ENCODE peak calls at places on chromosomes 1 and 21, in nine cellular contexts. One of them, this sample, is unnamed. For H3K9me3, the result is how much of the 10 kb centered on the place peaks cover.

GRCh38 chr1:245986404-245987221 is 520.5 kb downstream of the SMYD3 start:
- DNase-seq in A549: peak
- DNase-seq in lower lobe of right lung: no peak
- DNase-seq in OCI-LY7: no peak
- DNase-seq in effector memory CD4-positive, alpha-beta T cell: no peak
- DNase-seq in breast epithelium: no peak
- DNase-seq in thoracic aorta: no peak
- DNase-seq in psoas muscle: no peak
- DNase-seq in pancreas: no peak
- DNase-seq in this sample: no peak

GRCh38 chr1:41048540-41048939 is 27.0 kb upstream of the SLFNL1 start:
- DNase-seq in A549: no peak
- DNase-seq in lower lobe of right lung: no peak
- DNase-seq in OCI-LY7: no peak
- DNase-seq in effector memory CD4-positive, alpha-beta T cell: no peak
- DNase-seq in breast epithelium: no peak
- DNase-seq in thoracic aorta: no peak
- DNase-seq in psoas muscle: no peak
- DNase-seq in pancreas: no peak
- DNase-seq in this sample: no peak

GRCh38 chr1:107430540-107431228 is 289.8 kb downstream of the NTNG1 start:
- DNase-seq in A549: peak
- DNase-seq in lower lobe of right lung: no peak
- DNase-seq in OCI-LY7: peak
- DNase-seq in effector memory CD4-positive, alpha-beta T cell: no peak
- DNase-seq in breast epithelium: no peak
- DNase-seq in thoracic aorta: no peak
- DNase-seq in psoas muscle: no peak
- DNase-seq in pancreas: peak
- DNase-seq in this sample: no peak

GRCh38 chr21:34933609-34934345 is 115.3 kb downstream of the RUNX1 start:
- DNase-seq in A549: no peak
- DNase-seq in lower lobe of right lung: no peak
- DNase-seq in OCI-LY7: no peak
- DNase-seq in effector memory CD4-positive, alpha-beta T cell: peak
- DNase-seq in breast epithelium: no peak
- DNase-seq in thoracic aorta: no peak
- DNase-seq in psoas muscle: no peak
- DNase-seq in pancreas: no peak
- DNase-seq in this sample: no peak

GRCh38 chr1:39098569-39099250 is 72.6 kb downstream of the NDUFS5 start:
- DNase-seq in A549: peak
- DNase-seq in lower lobe of right lung: no peak
- DNase-seq in OCI-LY7: peak
- DNase-seq in effector memory CD4-positive, alpha-beta T cell: peak
- DNase-seq in breast epithelium: peak
- DNase-seq in thoracic aorta: peak
- DNase-seq in psoas muscle: peak
- DNase-seq in pancreas: peak
- DNase-seq in this sample: peak

GRCh38 chr1:30745156-30745833 is 12.3 kb downstream of the LAPTM5 start:
- DNase-seq in A549: no peak
- DNase-seq in lower lobe of right lung: no peak
- DNase-seq in OCI-LY7: no peak
- DNase-seq in effector memory CD4-positive, alpha-beta T cell: no peak
- DNase-seq in breast epithelium: no peak
- DNase-seq in thoracic aorta: no peak
- DNase-seq in psoas muscle: no peak
- DNase-seq in pancreas: no peak
- DNase-seq in this sample: no peak

GRCh38 chr1:39391741-39392679 is 99.4 kb upstream of the BMP8A start:
- DNase-seq in A549: peak
- DNase-seq in lower lobe of right lung: no peak
- DNase-seq in OCI-LY7: no peak
- DNase-seq in effector memory CD4-positive, alpha-beta T cell: no peak
- DNase-seq in breast epithelium: peak
- DNase-seq in thoracic aorta: no peak
- DNase-seq in psoas muscle: no peak
- DNase-seq in pancreas: peak
- DNase-seq in this sample: no peak

GRCh38 chr21:15015622-15016471 is 49.0 kb downstream of the NRIP1 start:
- DNase-seq in A549: peak
- DNase-seq in lower lobe of right lung: no peak
- DNase-seq in OCI-LY7: no peak
- DNase-seq in effector memory CD4-positive, alpha-beta T cell: no peak
- DNase-seq in breast epithelium: no peak
- DNase-seq in thoracic aorta: no peak
- DNase-seq in psoas muscle: no peak
- DNase-seq in pancreas: no peak
- DNase-seq in this sample: no peak

GRCh38 chr1:197526736-197527371 is 248.4 kb downstream of the DENND1B start:
- DNase-seq in A549: peak
- DNase-seq in lower lobe of right lung: no peak
- DNase-seq in OCI-LY7: peak
- DNase-seq in effector memory CD4-positive, alpha-beta T cell: no peak
- DNase-seq in breast epithelium: no peak
- DNase-seq in thoracic aorta: no peak
- DNase-seq in psoas muscle: no peak
- DNase-seq in pancreas: no peak
- DNase-seq in this sample: no peak

GRCh38 chr1:116334015-116334547 is 39.0 kb upstream of the ATP1A1 start:
- DNase-seq in A549: no peak
- DNase-seq in lower lobe of right lung: peak
- DNase-seq in OCI-LY7: no peak
- DNase-seq in effector memory CD4-positive, alpha-beta T cell: no peak
- DNase-seq in breast epithelium: peak
- DNase-seq in thoracic aorta: no peak
- DNase-seq in psoas muscle: no peak
- DNase-seq in pancreas: no peak
- DNase-seq in this sample: no peak

GRCh38 chr1:32989160-32989894 is 24.7 kb upstream of the RNF19B start:
- DNase-seq in A549: no peak
- DNase-seq in lower lobe of right lung: peak
- DNase-seq in OCI-LY7: no peak
- DNase-seq in effector memory CD4-positive, alpha-beta T cell: no peak
- DNase-seq in breast epithelium: peak
- DNase-seq in thoracic aorta: peak
- DNase-seq in psoas muscle: peak
- DNase-seq in pancreas: no peak
- DNase-seq in this sample: no peak

GRCh38 chr1:208564466-208564865 is 320.3 kb upstream of the PLXNA2 start:
- DNase-seq in A549: no peak
- DNase-seq in lower lobe of right lung: no peak
- DNase-seq in OCI-LY7: no peak
- DNase-seq in effector memory CD4-positive, alpha-beta T cell: no peak
- DNase-seq in breast epithelium: no peak
- DNase-seq in thoracic aorta: no peak
- DNase-seq in psoas muscle: no peak
- DNase-seq in pancreas: no peak
- DNase-seq in this sample: no peak

GRCh38 chr21:33025471-33026298 is at the start of gene OLIG2:
- DNase-seq in A549: no peak
- DNase-seq in lower lobe of right lung: no peak
- DNase-seq in OCI-LY7: no peak
- DNase-seq in effector memory CD4-positive, alpha-beta T cell: no peak
- DNase-seq in breast epithelium: no peak
- DNase-seq in thoracic aorta: no peak
- DNase-seq in psoas muscle: no peak
- DNase-seq in pancreas: no peak
- DNase-seq in this sample: no peak

GRCh38 chr21:38263493-38263892 is 6.7 kb downstream of the KCNJ15 start:
- DNase-seq in A549: no peak
- DNase-seq in lower lobe of right lung: no peak
- DNase-seq in OCI-LY7: no peak
- DNase-seq in effector memory CD4-positive, alpha-beta T cell: no peak
- DNase-seq in breast epithelium: no peak
- DNase-seq in thoracic aorta: no peak
- DNase-seq in psoas muscle: peak
- DNase-seq in pancreas: no peak
- DNase-seq in this sample: no peak

GRCh38 chr1:15423355-15424077 is 13.8 kb downstream of the EFHD2 start:
- DNase-seq in A549: no peak
- DNase-seq in lower lobe of right lung: no peak
- DNase-seq in OCI-LY7: no peak
- DNase-seq in effector memory CD4-positive, alpha-beta T cell: no peak
- DNase-seq in breast epithelium: no peak
- DNase-seq in thoracic aorta: no peak
- DNase-seq in psoas muscle: no peak
- DNase-seq in pancreas: no peak
- DNase-seq in this sample: no peak

GRCh38 chr1:68954841-68955240 is 458.0 kb upstream of the DEPDC1 start:
- DNase-seq in A549: no peak
- DNase-seq in lower lobe of right lung: no peak
- DNase-seq in OCI-LY7: no peak
- DNase-seq in effector memory CD4-positive, alpha-beta T cell: no peak
- DNase-seq in breast epithelium: no peak
- DNase-seq in thoracic aorta: no peak
- DNase-seq in psoas muscle: no peak
- DNase-seq in pancreas: no peak
- DNase-seq in this sample: no peak

DNA sequence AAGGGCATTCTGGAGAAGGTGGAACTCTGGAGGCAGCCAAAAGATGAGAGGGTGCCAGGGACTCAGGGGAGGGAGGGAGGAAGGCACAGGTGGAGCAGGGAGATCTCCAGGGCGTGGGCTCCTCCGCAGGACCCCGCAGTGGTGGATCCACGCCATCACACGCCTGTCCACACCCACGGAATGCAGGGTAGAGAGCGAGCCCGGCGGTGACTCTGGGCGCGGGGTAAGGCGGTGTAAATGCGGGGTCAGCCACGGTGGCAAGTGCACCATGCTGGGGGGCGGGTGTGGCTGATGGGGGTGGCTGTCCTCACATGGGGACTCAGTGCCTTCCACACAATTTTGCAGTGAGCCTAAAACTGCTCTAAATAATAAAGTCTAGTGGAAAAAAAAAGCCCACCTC is 105.1 kb upstream of the TTC34 start:
- DNase-seq in A549: no peak
- DNase-seq in lower lobe of right lung: no peak
- DNase-seq in OCI-LY7: no peak
- DNase-seq in effector memory CD4-positive, alpha-beta T cell: no peak
- DNase-seq in breast epithelium: no peak
- DNase-seq in thoracic aorta: no peak
- DNase-seq in psoas muscle: no peak
- DNase-seq in pancreas: no peak
- DNase-seq in this sample: no peak
- H3K9me3 ChIP-seq in A549: under half
- H3K9me3 ChIP-seq in lower lobe of right lung: under half
- H3K9me3 ChIP-seq in OCI-LY7: under half
- H3K9me3 ChIP-seq in effector memory CD4-positive, alpha-beta T cell: under half
- H3K9me3 ChIP-seq in breast epithelium: under half
- H3K9me3 ChIP-seq in thoracic aorta: under half
- H3K9me3 ChIP-seq in psoas muscle: under half
- H3K9me3 ChIP-seq in pancreas: under half
- H3K9me3 ChIP-seq in this sample: under half

GRCh38 chr1:171048014-171048413 is 42.7 kb upstream of the FMO3 start:
- DNase-seq in A549: no peak
- DNase-seq in lower lobe of right lung: no peak
- DNase-seq in OCI-LY7: no peak
- DNase-seq in effector memory CD4-positive, alpha-beta T cell: no peak
- DNase-seq in breast epithelium: no peak
- DNase-seq in thoracic aorta: no peak
- DNase-seq in psoas muscle: no peak
- DNase-seq in pancreas: no peak
- DNase-seq in this sample: no peak

GRCh38 chr1:171055966-171056643 is 34.6 kb upstream of the FMO3 start:
- DNase-seq in A549: no peak
- DNase-seq in lower lobe of right lung: no peak
- DNase-seq in OCI-LY7: no peak
- DNase-seq in effector memory CD4-positive, alpha-beta T cell: no peak
- DNase-seq in breast epithelium: no peak
- DNase-seq in thoracic aorta: no peak
- DNase-seq in psoas muscle: no peak
- DNase-seq in pancreas: no peak
- DNase-seq in this sample: no peak

GRCh38 chr1:171052977-171053376 is 37.7 kb upstream of the FMO3 start:
- DNase-seq in A549: no peak
- DNase-seq in lower lobe of right lung: no peak
- DNase-seq in OCI-LY7: no peak
- DNase-seq in effector memory CD4-positive, alpha-beta T cell: no peak
- DNase-seq in breast epithelium: no peak
- DNase-seq in thoracic aorta: no peak
- DNase-seq in psoas muscle: no peak
- DNase-seq in pancreas: no peak
- DNase-seq in this sample: no peak
- H3K9me3 ChIP-seq in A549: under half
- H3K9me3 ChIP-seq in lower lobe of right lung: under half
- H3K9me3 ChIP-seq in OCI-LY7: under half
- H3K9me3 ChIP-seq in effector memory CD4-positive, alpha-beta T cell: under half
- H3K9me3 ChIP-seq in breast epithelium: under half
- H3K9me3 ChIP-seq in thoracic aorta: under half
- H3K9me3 ChIP-seq in psoas muscle: under half
- H3K9me3 ChIP-seq in pancreas: under half
- H3K9me3 ChIP-seq in this sample: under half

GRCh38 chr1:12634696-12635202 is 9.1 kb upstream of the AADACL4 start:
- DNase-seq in A549: no peak
- DNase-seq in lower lobe of right lung: peak
- DNase-seq in OCI-LY7: no peak
- DNase-seq in effector memory CD4-positive, alpha-beta T cell: no peak
- DNase-seq in breast epithelium: no peak
- DNase-seq in thoracic aorta: no peak
- DNase-seq in psoas muscle: no peak
- DNase-seq in pancreas: no peak
- DNase-seq in this sample: no peak
- H3K9me3 ChIP-seq in A549: under half
- H3K9me3 ChIP-seq in lower lobe of right lung: under half
- H3K9me3 ChIP-seq in OCI-LY7: under half
- H3K9me3 ChIP-seq in effector memory CD4-positive, alpha-beta T cell: under half
- H3K9me3 ChIP-seq in breast epithelium: under half
- H3K9me3 ChIP-seq in thoracic aorta: under half
- H3K9me3 ChIP-seq in psoas muscle: under half
- H3K9me3 ChIP-seq in pancreas: under half
- H3K9me3 ChIP-seq in this sample: under half

DNA sequence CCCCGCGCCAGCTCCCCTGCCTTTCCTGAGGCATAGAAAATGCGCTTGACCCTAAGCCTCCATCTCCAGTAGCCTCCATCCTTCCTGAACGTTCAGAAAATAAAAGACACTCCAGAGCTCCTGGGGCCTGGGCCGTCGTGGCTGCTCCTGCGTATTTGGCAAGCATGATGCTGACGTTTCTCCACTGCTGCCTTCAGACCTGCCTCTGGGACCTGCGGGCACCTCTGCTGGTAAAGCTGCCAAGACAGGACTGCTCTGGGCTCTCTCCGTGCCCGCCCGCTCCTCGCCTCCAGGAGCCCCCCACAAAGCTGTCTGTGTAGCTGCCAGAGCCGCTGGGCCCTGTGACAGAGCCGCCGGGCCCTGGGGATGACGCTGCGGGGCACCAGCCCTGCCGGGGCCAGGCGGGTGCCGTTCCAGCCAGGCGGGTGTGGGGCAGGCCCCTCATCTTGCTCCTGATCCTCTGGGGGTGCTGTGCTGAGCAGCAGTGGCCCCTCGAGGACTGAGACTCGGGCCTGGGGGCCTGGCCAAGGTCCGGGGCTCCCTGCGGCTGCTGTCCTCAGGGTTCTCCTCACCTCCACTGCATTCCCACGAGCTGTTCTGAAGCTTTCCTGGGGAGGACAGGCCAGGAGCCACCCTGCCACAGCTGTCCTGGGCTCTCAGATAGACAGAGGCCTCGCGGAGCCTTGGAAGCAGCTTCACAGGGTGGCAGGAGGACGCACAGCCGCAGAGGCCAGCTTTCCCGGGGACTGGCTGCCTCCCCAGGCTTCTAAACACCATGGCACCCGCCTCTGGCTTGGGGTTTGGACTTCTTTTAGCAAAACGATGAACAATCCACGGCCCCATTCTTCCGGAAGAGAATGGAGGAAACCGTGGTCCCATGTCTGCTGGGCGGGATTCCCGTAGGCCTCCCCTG is 48.1 kb downstream of the MORN1 start:
- DNase-seq in A549: no peak
- DNase-seq in lower lobe of right lung: peak
- DNase-seq in OCI-LY7: no peak
- DNase-seq in effector memory CD4-positive, alpha-beta T cell: no peak
- DNase-seq in breast epithelium: no peak
- DNase-seq in thoracic aorta: no peak
- DNase-seq in psoas muscle: peak
- DNase-seq in pancreas: no peak
- DNase-seq in this sample: no peak
- H3K9me3 ChIP-seq in A549: under half
- H3K9me3 ChIP-seq in lower lobe of right lung: under half
- H3K9me3 ChIP-seq in OCI-LY7: under half
- H3K9me3 ChIP-seq in effector memory CD4-positive, alpha-beta T cell: under half
- H3K9me3 ChIP-seq in breast epithelium: under half
- H3K9me3 ChIP-seq in thoracic aorta: under half
- H3K9me3 ChIP-seq in psoas muscle: under half
- H3K9me3 ChIP-seq in pancreas: under half
- H3K9me3 ChIP-seq in this sample: under half